ENCODE peak calls at places on chromosomes 2 and 18, in six cellular contexts. H is A549, E is HepG2, I is endothelial cell of umbilical vein, G is K562, B is GM12878. D is an unnamed sample.

GRCh38 chr2:191319181-191319580 is 74.0 kb downstream of the MYO1B start:
- DNase-seq in H (no peak), E (no peak), I (no peak), G (no peak), B (no peak), D (no peak)

GRCh38 chr2:27308359-27308875 is at the start of gene UCN:
- DNase-seq in H (no peak), E (no peak), I (peak), G (no peak), B (no peak), D (no peak)

GRCh38 chr2:25617948-25618646 is 55.3 kb downstream of the DTNB start:
- DNase-seq in H (no peak), E (peak), I (peak), G (no peak), B (no peak), D (no peak)

GRCh38 chr2:28972778-28973335 is 8.2 kb upstream of the TOGARAM2 start:
- DNase-seq in H (no peak), E (no peak), I (no peak), G (no peak), B (no peak), D (no peak)

GRCh38 chr2:100222844-100223243 is 80.5 kb upstream of the AFF3 start:
- DNase-seq in H (no peak), E (no peak), I (no peak), G (no peak), B (no peak), D (no peak)

GRCh38 chr2:88090446-88091283 is 23.0 kb downstream of the SMYD1 start:
- DNase-seq in H (no peak), E (no peak), I (peak), G (no peak), B (no peak), D (peak)

GRCh38 chr18:11654736-11655604 is 34.1 kb upstream of the GNAL start:
- DNase-seq in H (peak), E (no peak), I (peak), G (peak), B (no peak), D (peak)

GRCh38 chr2:160491922-160492371 is 1.7 kb downstream of the RBMS1 start:
- DNase-seq in H (no peak), E (peak), I (peak), G (no peak), B (no peak), D (no peak)

GRCh38 chr2:142290931-142291330 is 160.1 kb upstream of the LRP1B start:
- DNase-seq in H (no peak), E (no peak), I (no peak), G (no peak), B (no peak), D (no peak)

GRCh38 chr18:8998481-8999217 is 103.8 kb upstream of the NDUFV2 start:
- DNase-seq in H (no peak), E (no peak), I (no peak), G (no peak), B (no peak), D (no peak)

GRCh38 chr2:98771771-98772521 is 41.0 kb upstream of the MGAT4A start:
- DNase-seq in H (no peak), E (no peak), I (no peak), G (no peak), B (no peak), D (peak)

GRCh38 chr2:1518891-1519530 is 105.7 kb downstream of the TPO start:
- DNase-seq in H (no peak), E (no peak), I (no peak), G (no peak), B (no peak), D (no peak)

GRCh38 chr18:59067873-59068272 is 71.8 kb upstream of the SEC11C start:
- DNase-seq in H (no peak), E (no peak), I (peak), G (peak), B (no peak), D (peak)

GRCh38 chr2:215664847-215665525 is 229.1 kb upstream of the FN1 start:
- DNase-seq in H (peak), E (peak), I (peak), G (peak), B (peak), D (peak)

DNA sequence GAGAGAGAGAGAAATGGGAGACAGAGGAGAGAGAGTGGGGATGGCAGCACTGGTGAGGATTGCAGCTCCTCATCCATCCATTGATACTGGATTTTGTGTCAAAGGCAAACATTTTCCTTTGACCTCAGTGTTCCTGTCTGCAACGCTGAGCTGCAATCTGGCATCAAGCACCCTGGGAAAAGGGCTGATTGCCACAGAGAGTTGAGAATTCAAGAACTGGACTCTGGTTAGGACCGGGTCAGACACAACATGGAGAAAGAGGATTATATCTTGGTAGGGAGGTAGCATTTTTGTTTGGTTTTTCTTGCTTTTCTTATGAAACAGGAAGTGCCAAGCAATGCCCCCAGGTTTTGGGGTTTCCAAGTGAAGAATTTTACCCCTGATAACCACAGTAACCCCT is 81.9 kb upstream of the PKDCC start:
- DNase-seq in H (no peak), E (no peak), I (peak), G (no peak), B (no peak), D (peak)
- H3K4me3 ChIP-seq in H (no peak), E (no peak), I (no peak), G (no peak), B (no peak), D (no peak)

GRCh38 chr18:23283933-23284430 is 148.7 kb downstream of the CABLES1 start:
- DNase-seq in H (peak), E (peak), I (peak), G (no peak), B (peak), D (peak)
- TF ChIP-seq MYC in H (no peak), E (no peak), I (no peak), G (no peak), B (no peak), D (no peak)

GRCh38 chr2:236168110-236169067 is at the start of gene GBX2:
- DNase-seq in H (peak), E (no peak), I (peak), G (peak), B (no peak), D (no peak)
- TF ChIP-seq POLR2A in H (peak), E (no peak), I (peak), G (no peak), B (no peak), D (no peak)

GRCh38 chr2:45497355-45497754 is 113.7 kb downstream of the SRBD1 start:
- DNase-seq in H (no peak), E (no peak), I (no peak), G (peak), B (peak), D (no peak)
- H3K4me3 ChIP-seq in H (no peak), E (no peak), I (no peak), G (no peak), B (no peak), D (no peak)

GRCh38 chr2:33226546-33226945 is 249.9 kb upstream of the RASGRP3 start:
- DNase-seq in H (no peak), E (no peak), I (no peak), G (peak), B (no peak), D (no peak)

GRCh38 chr2:33230133-33230618 is 246.3 kb upstream of the RASGRP3 start:
- DNase-seq in H (no peak), E (no peak), I (no peak), G (no peak), B (no peak), D (no peak)

GRCh38 chr2:33225350-33225749 is 251.1 kb upstream of the RASGRP3 start:
- DNase-seq in H (no peak), E (no peak), I (no peak), G (peak), B (no peak), D (no peak)

GRCh38 chr2:33230877-33231276 is 245.6 kb upstream of the RASGRP3 start:
- DNase-seq in H (no peak), E (no peak), I (no peak), G (no peak), B (no peak), D (no peak)

GRCh38 chr2:33229646-33230045 is 246.8 kb upstream of the RASGRP3 start:
- DNase-seq in H (no peak), E (no peak), I (no peak), G (no peak), B (no peak), D (no peak)
- TF ChIP-seq MYC in H (no peak), E (no peak), I (no peak), G (no peak), B (no peak), D (no peak)

GRCh38 chr2:118013724-118014491 is at the start of gene CCDC93:
- DNase-seq in H (peak), E (peak), I (peak), G (peak), B (peak), D (peak)
- TF ChIP-seq POLR2A in H (peak), E (peak), I (peak), G (peak), B (peak), D (peak)

GRCh38 chr18:28201056-28201455 is 24.1 kb upstream of the CDH2 start:
- DNase-seq in H (no peak), E (no peak), I (no peak), G (no peak), B (no peak), D (no peak)
- H3K4me3 ChIP-seq in H (no peak), E (no peak), I (no peak), G (no peak), B (no peak), D (no peak)

DNA sequence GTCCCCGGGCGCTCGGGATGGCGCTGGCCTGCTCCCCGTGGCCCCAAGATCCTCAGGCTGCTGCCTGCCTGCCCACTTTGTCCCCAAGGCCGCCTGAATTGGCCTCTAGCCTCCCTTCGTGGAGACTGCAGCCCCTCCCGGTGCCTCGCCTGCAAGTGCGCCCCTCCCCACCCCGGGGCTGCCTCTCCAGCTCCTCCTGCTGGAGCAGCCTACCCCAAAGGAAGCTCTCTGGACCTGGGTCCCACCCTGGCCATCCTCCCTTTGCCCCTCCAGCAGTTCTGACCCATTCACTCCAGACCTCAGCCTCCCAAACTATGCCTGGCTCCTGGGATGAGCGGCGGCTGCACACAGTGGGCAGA is 6.2 kb downstream of the ESPNL start:
- DNase-seq in H (no peak), E (no peak), I (no peak), G (no peak), B (no peak), D (no peak)
- TF ChIP-seq MYC in H (no peak), E (peak), I (no peak), G (no peak), B (no peak), D (no peak)

D was measured in NB4.